ENCODE peak calls at places on chromosomes 3 and 15, in nine cellular contexts. A, H, Y, X, B, M, C, W and K are unnamed samples.

GRCh38 chr3:49183873-49184272 is 12.5 kb downstream of the KLHDC8B start:
- DNase-seq in A (peak), H (no peak), Y (no peak), X (no peak), B (no peak), M (no peak), C (no peak), W (no peak), K (no peak)

GRCh38 chr3:128647307-128647706 is 3.3 kb downstream of the RPN1 start:
- DNase-seq in A (no peak), H (no peak), Y (no peak), X (no peak), B (no peak), M (no peak), C (no peak), W (no peak), K (no peak)

GRCh38 chr3:50167069-50167781 is 12.1 kb downstream of the SEMA3F start:
- DNase-seq in A (peak), H (no peak), Y (no peak), X (no peak), B (no peak), M (no peak), C (peak), W (no peak), K (peak)

GRCh38 chr15:66897971-66898370 is 167.4 kb upstream of the SMAD3 start:
- DNase-seq in A (no peak), H (no peak), Y (no peak), X (no peak), B (peak), M (no peak), C (no peak), W (no peak), K (no peak)

GRCh38 chr3:148006508-148006907 is 597.3 kb downstream of the ZIC1 start:
- DNase-seq in A (no peak), H (no peak), Y (no peak), X (no peak), B (no peak), M (no peak), C (no peak), W (no peak), K (no peak)

GRCh38 chr3:43288366-43288765 is 2.0 kb downstream of the SNRK start:
- DNase-seq in A (no peak), H (no peak), Y (no peak), X (no peak), B (no peak), M (no peak), C (no peak), W (no peak), K (no peak)

GRCh38 chr3:6099458-6100137 is 761.3 kb upstream of the GRM7 start:
- DNase-seq in A (no peak), H (no peak), Y (no peak), X (no peak), B (peak), M (no peak), C (no peak), W (no peak), K (no peak)

GRCh38 chr15:50302581-50302980 is 37.1 kb upstream of the HDC start:
- DNase-seq in A (no peak), H (no peak), Y (no peak), X (no peak), B (no peak), M (no peak), C (no peak), W (no peak), K (no peak)

GRCh38 chr3:43768594-43768993 is 77.9 kb downstream of the ABHD5 start:
- DNase-seq in A (no peak), H (no peak), Y (no peak), X (peak), B (peak), M (no peak), C (peak), W (no peak), K (no peak)

GRCh38 chr3:152556731-152557254 is 278.1 kb upstream of the P2RY1 start:
- DNase-seq in A (peak), H (no peak), Y (no peak), X (no peak), B (no peak), M (peak), C (no peak), W (peak), K (no peak)

GRCh38 chr15:47718474-47719440 is 1.5 kb downstream of the SEMA6D start:
- DNase-seq in A (no peak), H (no peak), Y (peak), X (peak), B (no peak), M (no peak), C (peak), W (peak), K (no peak)

GRCh38 chr15:99384992-99385669 is 133.8 kb downstream of the LRRC28 start:
- DNase-seq in A (peak), H (no peak), Y (no peak), X (no peak), B (no peak), M (no peak), C (no peak), W (no peak), K (no peak)

GRCh38 chr3:48402281-48402732 is 27.6 kb downstream of the PLXNB1 start:
- DNase-seq in A (no peak), H (peak), Y (peak), X (peak), B (peak), M (no peak), C (peak), W (peak), K (peak)

GRCh38 chr3:46203681-46204080 is 4.4 kb downstream of the CCR1 start:
- DNase-seq in A (no peak), H (peak), Y (no peak), X (no peak), B (no peak), M (no peak), C (no peak), W (no peak), K (no peak)

GRCh38 chr15:72201346-72202029 is 3.9 kb upstream of the GRAMD2A start:
- DNase-seq in A (no peak), H (no peak), Y (no peak), X (no peak), B (no peak), M (no peak), C (no peak), W (no peak), K (no peak)

GRCh38 chr3:47318921-47319320 is 36.2 kb downstream of the KLHL18 start:
- DNase-seq in A (no peak), H (no peak), Y (no peak), X (no peak), B (no peak), M (no peak), C (no peak), W (no peak), K (no peak)

GRCh38 chr3:160860346-160860745 is 104.3 kb downstream of the PPM1L start:
- DNase-seq in A (no peak), H (no peak), Y (no peak), X (no peak), B (no peak), M (no peak), C (no peak), W (no peak), K (no peak)

GRCh38 chr15:71153823-71154524 is 38.7 kb downstream of the THSD4 start:
- DNase-seq in A (no peak), H (peak), Y (no peak), X (no peak), B (no peak), M (no peak), C (no peak), W (no peak), K (no peak)

GRCh38 chr3:127458698-127459097 is 131.8 kb downstream of the TPRA1 start:
- DNase-seq in A (no peak), H (no peak), Y (peak), X (no peak), B (no peak), M (no peak), C (no peak), W (peak), K (no peak)

GRCh38 chr3:135228131-135228530 is 433.1 kb downstream of the EPHB1 start:
- DNase-seq in A (no peak), H (no peak), Y (no peak), X (no peak), B (no peak), M (no peak), C (no peak), W (no peak), K (no peak)

GRCh38 chr3:127815641-127816605 is 6.4 kb downstream of the MGLL start:
- DNase-seq in A (no peak), H (no peak), Y (no peak), X (no peak), B (no peak), M (no peak), C (peak), W (no peak), K (peak)

GRCh38 chr3:1232276-1232675 is 139.5 kb downstream of the CNTN6 start:
- DNase-seq in A (no peak), H (no peak), Y (no peak), X (no peak), B (no peak), M (no peak), C (no peak), W (no peak), K (no peak)

DNA sequence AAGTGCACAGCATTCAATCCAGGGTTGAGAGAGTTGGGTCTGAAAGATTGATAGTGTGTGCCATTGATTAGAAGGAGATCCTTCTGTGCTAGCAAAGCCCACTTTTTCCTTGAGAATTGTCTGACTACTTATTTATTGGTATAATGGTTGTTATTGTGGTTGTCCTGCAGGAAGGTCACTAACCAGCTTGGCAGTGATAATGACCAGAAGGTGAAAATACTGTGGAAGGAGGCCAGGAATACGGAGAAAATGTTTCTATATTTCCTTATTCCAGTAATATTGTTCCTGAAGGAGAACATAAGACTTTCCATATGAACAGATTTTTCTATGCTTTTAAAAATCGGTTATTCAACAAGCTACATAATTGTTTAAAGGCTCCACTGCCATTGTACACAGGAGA is 115.8 kb upstream of the CTDSPL start:
- DNase-seq in A (no peak), H (peak), Y (no peak), X (no peak), B (no peak), M (no peak), C (no peak), W (no peak), K (no peak)
- TF ChIP-seq EP300 in A (no peak), H (no peak), Y (no peak), X (no peak), B (no peak), M (no peak), C (no peak), W (no peak), K (no peak)

GRCh38 chr3:18807593-18807992 is 340.7 kb upstream of the KCNH8 start:
- DNase-seq in A (no peak), H (no peak), Y (no peak), X (no peak), B (no peak), M (no peak), C (no peak), W (no peak), K (no peak)
- H3K4me3 ChIP-seq in A (no peak), H (no peak), Y (no peak), X (no peak), B (no peak), M (no peak), C (no peak), W (no peak), K (no peak)

GRCh38 chr3:72021531-72021930 is 236.6 kb upstream of the PROK2 start:
- DNase-seq in A (no peak), H (no peak), Y (no peak), X (no peak), B (no peak), M (no peak), C (no peak), W (no peak), K (no peak)

GRCh38 chr3:72015463-72015862 is 230.5 kb upstream of the PROK2 start:
- DNase-seq in A (no peak), H (no peak), Y (no peak), X (no peak), B (no peak), M (no peak), C (no peak), W (no peak), K (no peak)

GRCh38 chr3:72022027-72022426 is 237.1 kb upstream of the PROK2 start:
- DNase-seq in A (no peak), H (no peak), Y (no peak), X (no peak), B (no peak), M (no peak), C (no peak), W (no peak), K (no peak)

GRCh38 chr3:72017935-72018334 is 233.0 kb upstream of the PROK2 start:
- DNase-seq in A (no peak), H (no peak), Y (peak), X (no peak), B (no peak), M (no peak), C (no peak), W (no peak), K (no peak)

GRCh38 chr3:72018339-72018984 is 233.5 kb upstream of the PROK2 start:
- DNase-seq in A (no peak), H (no peak), Y (peak), X (no peak), B (no peak), M (no peak), C (no peak), W (no peak), K (no peak)
- TF ChIP-seq EP300 in A (no peak), H (no peak), Y (peak), X (no peak), B (no peak), M (no peak), C (no peak), W (no peak), K (no peak)

DNA sequence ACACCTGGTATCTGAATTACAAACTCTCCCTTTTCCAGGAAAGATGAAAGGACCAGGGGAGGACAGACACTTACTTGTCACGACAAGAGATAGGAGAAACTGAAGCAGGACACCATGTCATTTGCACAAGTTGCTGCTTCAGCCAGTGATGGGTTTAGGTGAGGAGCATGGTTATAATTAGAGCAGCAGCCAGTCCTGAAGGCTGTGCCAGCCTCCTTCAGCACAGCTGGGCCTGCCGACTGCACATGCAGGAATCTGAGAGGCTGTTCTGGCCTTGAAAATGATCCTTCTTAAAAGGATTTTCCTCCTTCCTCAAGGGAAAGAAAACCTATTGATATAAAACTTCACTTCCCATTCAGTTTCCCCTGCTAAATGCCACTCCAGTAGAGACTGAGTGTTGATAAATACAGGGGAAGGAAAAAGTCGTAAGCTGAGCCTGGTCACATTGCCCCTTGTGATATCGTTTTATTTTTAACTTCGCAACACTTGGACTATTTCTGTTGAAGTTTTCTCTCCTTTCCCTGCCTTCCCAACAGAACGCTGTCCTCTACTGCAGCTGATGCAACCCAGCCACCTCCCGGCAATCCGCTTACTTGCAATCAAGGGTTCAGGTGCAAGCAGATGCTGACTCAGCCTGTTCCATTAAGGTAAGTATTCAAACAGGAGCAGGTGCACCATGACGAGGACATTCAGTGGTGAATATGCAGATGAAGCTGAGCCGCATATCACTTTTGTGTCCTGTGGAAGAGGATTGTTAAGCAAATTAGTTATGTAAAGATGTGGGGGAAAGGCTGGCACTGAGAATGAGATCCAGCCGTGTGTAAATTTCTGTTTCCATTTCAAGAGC is at the start of gene FBXO40:
- DNase-seq in A (no peak), H (no peak), Y (no peak), X (no peak), B (no peak), M (no peak), C (peak), W (peak), K (no peak)
- H3K4me3 ChIP-seq in A (no peak), H (no peak), Y (no peak), X (no peak), B (no peak), M (no peak), C (no peak), W (no peak), K (no peak)

DNA sequence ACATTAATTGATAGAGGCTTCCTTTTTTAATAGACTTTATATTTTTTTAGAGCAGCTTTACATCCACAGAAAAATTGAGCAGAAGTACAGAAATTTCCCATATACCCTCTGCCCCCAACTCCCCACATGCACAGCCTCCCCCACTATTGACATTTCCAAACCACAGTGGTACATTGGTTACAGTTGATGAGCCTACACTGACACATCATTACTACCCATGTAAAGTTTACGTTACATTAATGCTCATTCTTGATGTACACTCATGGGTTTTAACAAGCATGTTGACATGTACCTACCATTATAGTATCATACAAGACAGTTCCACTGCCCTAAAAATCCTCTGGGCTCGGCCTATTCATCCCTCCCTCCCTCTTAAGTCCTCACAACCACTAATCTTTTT is 78.7 kb downstream of the USF3 start:
- DNase-seq in A (no peak), H (no peak), Y (no peak), X (no peak), B (no peak), M (no peak), C (no peak), W (no peak), K (no peak)
- TF ChIP-seq EP300 in A (no peak), H (no peak), Y (no peak), X (no peak), B (no peak), M (no peak), C (no peak), W (no peak), K (no peak)

DNA sequence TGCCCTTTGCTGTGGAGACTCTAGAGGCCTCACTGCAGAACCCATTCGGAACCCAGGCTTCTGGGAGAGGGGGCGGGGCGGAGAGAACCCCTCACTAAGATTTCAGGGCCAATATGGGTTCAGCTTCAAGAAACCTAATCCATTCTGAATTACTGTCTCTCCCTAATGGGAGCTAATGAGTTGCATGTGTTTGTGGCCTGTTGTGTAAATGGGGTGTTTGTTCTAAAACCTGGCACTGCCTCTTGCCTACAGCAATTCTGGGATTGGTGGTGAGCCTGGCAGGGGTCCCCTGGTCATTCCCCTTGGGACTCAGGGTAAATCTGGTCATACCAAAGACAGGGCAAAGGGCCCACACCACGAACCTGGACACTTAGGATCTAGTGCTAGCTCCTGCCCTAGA is 645 bp upstream of the RASL12 start:
- DNase-seq in A (no peak), H (no peak), Y (no peak), X (no peak), B (no peak), M (no peak), C (no peak), W (no peak), K (no peak)
- H3K4me3 ChIP-seq in A (no peak), H (peak), Y (no peak), X (no peak), B (peak), M (no peak), C (no peak), W (peak), K (no peak)